ENCODE peak calls at places on chromosomes 1 and 21, in eight cellular contexts. M is stimulated activated naive CD8-positive, alpha-beta T cell treated with anti-CD3 and anti-CD28 coated beads, Interleukin-15, Interleukin-2, amounts not matched to agents 100 U/mL and 50 U/mL, for 24 hours; L is AG08396; J is left colon; U is left ventricle myocardium superior; H is stimulated activated CD8-positive, alpha-beta memory T cell treated with anti-CD3 and anti-CD28 coated beads, Interleukin-2, amount 100 ng/mL, for 48 hours; Z is EH; R is cardiac muscle cell. A is an unnamed sample.

GRCh38 chr1:27031235-27032118 is 18.8 kb upstream of the TENT5B start:
- DNase-seq in M (no peak), L (peak; percentile 85), J (peak; percentile 92), U (peak; percentile 87), H (no peak), Z (peak; percentile 96), R (peak; percentile 85), A (no peak)

GRCh38 chr21:28770867-28771661 is 221.6 kb downstream of the LTN1 start:
- DNase-seq in M (no peak), L (no peak), J (no peak), U (no peak), H (no peak), Z (peak; percentile 82), R (peak; percentile 49), A (no peak)

GRCh38 chr1:88608139-88608943 is 75.7 kb upstream of the PKN2 start:
- DNase-seq in M (no peak), L (peak; percentile 21), J (no peak), U (no peak), H (no peak), Z (peak; percentile 30), R (peak; percentile 43), A (no peak)

GRCh38 chr1:220788146-220788545 is 1.4 kb downstream of the MTARC1 start:
- DNase-seq in M (no peak), L (peak; percentile 33), J (no peak), U (no peak), H (no peak), Z (no peak), R (peak; percentile 21), A (no peak)

GRCh38 chr1:152912900-152913299 is 4.6 kb downstream of the IVL start:
- DNase-seq in M (no peak), L (no peak), J (no peak), U (no peak), H (no peak), Z (no peak), R (no peak), A (no peak)

GRCh38 chr1:205484985-205485967 is 19.2 kb upstream of the CDK18 start:
- DNase-seq in M (peak; percentile 62), L (peak; percentile 87), J (peak; percentile 68), U (peak; percentile 63), H (no peak), Z (peak; percentile 65), R (peak; percentile 78), A (no peak)

GRCh38 chr21:45698493-45698947 is 55.0 kb downstream of the PCBP3 start:
- DNase-seq in M (no peak), L (peak; percentile 45), J (peak; percentile 32), U (peak; percentile 65), H (no peak), Z (peak; percentile 88), R (peak; percentile 97), A (no peak)

GRCh38 chr1:183884512-183884911 is 79.6 kb downstream of the RGL1 start:
- DNase-seq in M (no peak), L (no peak), J (no peak), U (no peak), H (no peak), Z (no peak), R (no peak), A (no peak)

GRCh38 chr1:153842006-153842471 is 66.8 kb downstream of the SLC27A3 start:
- DNase-seq in M (no peak), L (no peak), J (no peak), U (no peak), H (no peak), Z (peak; percentile 19), R (no peak), A (no peak)

GRCh38 chr1:192810253-192810880 is 1.5 kb downstream of the RGS2 start:
- DNase-seq in M (no peak), L (no peak), J (no peak), U (no peak), H (no peak), Z (peak; percentile 47), R (peak; percentile 81), A (no peak)

GRCh38 chr21:44871576-44872265 is 1.8 kb downstream of the PTTG1IP start:
- DNase-seq in M (peak; percentile 32), L (peak; percentile 82), J (peak; percentile 78), U (peak; percentile 51), H (no peak), Z (peak; percentile 80), R (peak; percentile 82), A (no peak)

GRCh38 chr1:89538361-89538760 is 13.7 kb downstream of the LRRC8B start:
- DNase-seq in M (no peak), L (no peak), J (no peak), U (no peak), H (no peak), Z (no peak), R (peak; percentile 40), A (no peak)

GRCh38 chr1:50985094-50985493 is 15.0 kb downstream of the CDKN2C start:
- DNase-seq in M (no peak), L (no peak), J (no peak), U (no peak), H (no peak), Z (no peak), R (no peak), A (no peak)

GRCh38 chr1:184163674-184164470 is 112.3 kb downstream of the TSEN15 start:
- DNase-seq in M (no peak), L (peak; percentile 71), J (no peak), U (no peak), H (no peak), Z (peak; percentile 91), R (peak; percentile 29), A (no peak)

GRCh38 chr1:161304927-161305871 is 4.6 kb downstream of the MPZ start:
- DNase-seq in M (peak; percentile 16), L (no peak), J (no peak), U (no peak), H (no peak), Z (no peak), R (no peak), A (no peak)

GRCh38 chr21:36321325-36322082 is 1.5 kb downstream of the MORC3 start:
- DNase-seq in M (no peak), L (peak; percentile 13), J (no peak), U (no peak), H (no peak), Z (peak; percentile 52), R (peak; percentile 18), A (no peak)

GRCh38 chr21:37546949-37547614 is 180.5 kb downstream of the DYRK1A start:
- DNase-seq in M (no peak), L (no peak), J (no peak), U (no peak), H (no peak), Z (peak; percentile 63), R (peak; percentile 26), A (no peak)

GRCh38 chr1:205284420-205285144 is 37.0 kb downstream of the NUAK2 start:
- DNase-seq in M (peak; percentile 86), L (peak; percentile 95), J (peak; percentile 89), U (peak; percentile 79), H (peak; percentile 68), Z (peak; percentile 100), R (peak; percentile 98), A (no peak)

GRCh38 chr1:37410815-37411214 is 63.6 kb upstream of the ZC3H12A start:
- DNase-seq in M (peak; percentile 33), L (peak; percentile 51), J (no peak), U (no peak), H (peak; percentile 2), Z (peak; percentile 27), R (peak; percentile 39), A (no peak)

GRCh38 chr1:5934058-5934884 is 58.0 kb downstream of the NPHP4 start:
- DNase-seq in M (no peak), L (no peak), J (no peak), U (no peak), H (no peak), Z (no peak), R (no peak), A (no peak)

GRCh38 chr1:21659099-21659923 is 9.8 kb downstream of the RAP1GAP start:
- DNase-seq in M (peak; percentile 79), L (peak; percentile 96), J (no peak), U (peak; percentile 84), H (peak; percentile 58), Z (peak; percentile 68), R (peak; percentile 69), A (no peak)

GRCh38 chr1:47225430-47226100 is 6.5 kb downstream of the TAL1 start:
- DNase-seq in M (no peak), L (peak; percentile 34), J (no peak), U (peak; percentile 37), H (no peak), Z (no peak), R (no peak), A (no peak)

GRCh38 chr1:198122693-198123092 is 34.1 kb upstream of the NEK7 start:
- DNase-seq in M (no peak), L (no peak), J (no peak), U (no peak), H (no peak), Z (peak; percentile 37), R (peak; percentile 43), A (no peak)

GRCh38 chr1:198220428-198220827 is 63.6 kb downstream of the NEK7 start:
- DNase-seq in M (no peak), L (peak; percentile 16), J (no peak), U (no peak), H (no peak), Z (peak; percentile 74), R (peak; percentile 52), A (no peak)

GRCh38 chr1:101918277-101918676 is 78.4 kb downstream of the OLFM3 start:
- DNase-seq in M (no peak), L (no peak), J (no peak), U (no peak), H (no peak), Z (no peak), R (no peak), A (no peak)

GRCh38 chr1:224541072-224541790 is 74.9 kb upstream of the CNIH3 start:
- DNase-seq in M (no peak), L (no peak), J (no peak), U (no peak), H (no peak), Z (no peak), R (peak; percentile 35), A (no peak)

GRCh38 chr1:11272544-11272841 is 505 bp upstream of the UBIAD1 start:
- DNase-seq in M (no peak), L (no peak), J (no peak), U (no peak), H (no peak), Z (no peak), R (no peak), A (no peak)

GRCh38 chr1:237139732-237140131 is 97.7 kb downstream of the RYR2 start:
- DNase-seq in M (no peak), L (no peak), J (no peak), U (no peak), H (no peak), Z (no peak), R (no peak), A (no peak)

GRCh38 chr21:41957991-41958766 is 4.4 kb upstream of the C2CD2 start:
- DNase-seq in M (no peak), L (peak; percentile 90), J (peak; percentile 61), U (peak; percentile 75), H (no peak), Z (peak; percentile 93), R (peak; percentile 94), A (no peak)

A was measured in cortex of kidney.